ENCODE peak calls at places on chromosomes 4 and X, in nine cellular contexts. D, U, P, N, K, R, I, J and W are unnamed samples.

GRCh38 chr4:56551516-56551915 is 45.9 kb downstream of the ARL9 start:
- DNase-seq in D (no peak), U (no peak), P (no peak), N (no peak), K (no peak), R (no peak), I (no peak), J (no peak), W (no peak)

GRCh38 chr4:51943221-51943620 is 76.9 kb downstream of the LRRC66 start:
- DNase-seq in D (no peak), U (peak; percentile 28), P (no peak), N (peak; percentile 30), K (no peak), R (no peak), I (no peak), J (no peak), W (no peak)

GRCh38 chr4:61662362-61662761 is 462.2 kb downstream of the ADGRL3 start:
- DNase-seq in D (no peak), U (no peak), P (no peak), N (no peak), K (no peak), R (no peak), I (peak; percentile 43), J (no peak), W (no peak)

GRCh38 chr4:48909697-48910096 is 3.1 kb upstream of the OCIAD2 start:
- DNase-seq in D (no peak), U (peak; percentile 99), P (no peak), N (peak; percentile 99), K (no peak), R (no peak), I (peak; percentile 80), J (no peak), W (no peak)

GRCh38 chrX:117645639-117646038 is 471.0 kb downstream of the KLHL13 start:
- DNase-seq in D (no peak), U (no peak), P (no peak), N (no peak), K (no peak), R (no peak), I (no peak), J (no peak), W (no peak)

GRCh38 chr4:60724623-60725022 is 475.5 kb upstream of the ADGRL3 start:
- DNase-seq in D (no peak), U (peak; percentile 95), P (no peak), N (peak; percentile 27), K (no peak), R (no peak), I (no peak), J (no peak), W (no peak)

GRCh38 chr4:155179216-155179615 is 29.2 kb upstream of the NPY2R start:
- DNase-seq in D (no peak), U (no peak), P (no peak), N (no peak), K (no peak), R (no peak), I (no peak), J (no peak), W (no peak)

GRCh38 chr4:3112979-3113469 is 38.5 kb downstream of the HTT start:
- DNase-seq in D (no peak), U (peak; percentile 49), P (no peak), N (peak; percentile 57), K (no peak), R (no peak), I (no peak), J (no peak), W (no peak)

GRCh38 chrX:8813036-8813435 is 11.9 kb upstream of the FAM9A start:
- DNase-seq in D (no peak), U (no peak), P (no peak), N (no peak), K (no peak), R (no peak), I (no peak), J (no peak), W (no peak)

GRCh38 chr4:88320780-88321373 is 36.5 kb upstream of the PPM1K start:
- DNase-seq in D (peak; percentile 51), U (no peak), P (peak; percentile 24), N (peak; percentile 3), K (no peak), R (peak; percentile 63), I (no peak), J (peak; percentile 33), W (peak; percentile 47)

GRCh38 chr4:48032721-48033120 is 16.1 kb downstream of the NIPAL1 start:
- DNase-seq in D (no peak), U (no peak), P (no peak), N (no peak), K (no peak), R (no peak), I (no peak), J (no peak), W (no peak)

GRCh38 chr4:5923306-5923830 is 30.5 kb upstream of the CRMP1 start:
- DNase-seq in D (no peak), U (no peak), P (no peak), N (no peak), K (no peak), R (no peak), I (peak; percentile 46), J (no peak), W (no peak)

GRCh38 chr4:152101546-152102183 is 340.9 kb upstream of the GATB start:
- DNase-seq in D (no peak), U (no peak), P (no peak), N (no peak), K (no peak), R (no peak), I (no peak), J (no peak), W (no peak)

GRCh38 chr4:1369091-1369450 is 22.1 kb downstream of the UVSSA start:
- DNase-seq in D (peak; percentile 34), U (no peak), P (no peak), N (no peak), K (peak; percentile 49), R (peak; percentile 59), I (peak; percentile 65), J (no peak), W (no peak)

GRCh38 chrX:71107762-71108360 is 1.3 kb upstream of the CXorf65 start:
- DNase-seq in D (no peak), U (no peak), P (no peak), N (no peak), K (no peak), R (no peak), I (no peak), J (peak; percentile 52), W (no peak)

GRCh38 chrX:132209527-132209926 is 9.7 kb downstream of the RAP2C start:
- DNase-seq in D (no peak), U (peak; percentile 43), P (no peak), N (peak; percentile 37), K (no peak), R (no peak), I (no peak), J (no peak), W (no peak)

GRCh38 chr4:74311696-74312313 is 3.5 kb downstream of the EPGN start:
- DNase-seq in D (no peak), U (peak; percentile 62), P (peak; percentile 47), N (peak; percentile 76), K (no peak), R (no peak), I (no peak), J (no peak), W (no peak)

GRCh38 chr4:145019346-145019745 is 78.7 kb downstream of the ANAPC10 start:
- DNase-seq in D (no peak), U (no peak), P (no peak), N (no peak), K (no peak), R (no peak), I (no peak), J (no peak), W (no peak)

GRCh38 chr4:17497890-17498523 is 13.9 kb downstream of the QDPR start:
- DNase-seq in D (peak; percentile 51), U (peak; percentile 13), P (no peak), N (no peak), K (no peak), R (peak; percentile 68), I (no peak), J (no peak), W (no peak)

DNA sequence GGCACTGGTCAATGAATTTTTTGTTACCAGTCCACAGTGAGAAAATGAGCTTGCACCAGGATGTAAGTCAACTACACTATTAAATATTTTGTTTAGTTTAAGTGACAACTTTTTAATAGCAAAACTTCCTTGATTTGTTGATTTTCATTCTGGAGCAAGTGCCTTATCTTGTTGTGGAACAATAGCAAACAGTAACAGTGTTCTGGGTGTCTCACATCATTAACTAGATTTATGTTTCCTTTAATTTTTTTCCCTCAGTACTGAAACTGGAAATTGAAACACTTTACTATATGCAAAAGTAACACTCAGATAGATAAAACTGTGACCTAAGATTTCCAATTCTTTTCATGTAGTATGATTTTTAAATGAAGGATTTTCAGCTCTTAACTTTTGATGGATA is 80.1 kb downstream of the GALNT7 start:
- DNase-seq in D (no peak), U (no peak), P (no peak), N (no peak), K (no peak), R (no peak), I (no peak), J (no peak), W (no peak)
- H3K4me1 ChIP-seq in D (no peaks in the 10 kb centered on the region), U (peaks cover 5% of the 10 kb centered on the region), P (no peaks in the 10 kb centered on the region), N (peaks cover 5% of the 10 kb centered on the region), K (peaks cover 14% of the 10 kb centered on the region), R (no peaks in the 10 kb centered on the region), I (no peaks in the 10 kb centered on the region), J (no peaks in the 10 kb centered on the region), W (no peaks in the 10 kb centered on the region)

DNA sequence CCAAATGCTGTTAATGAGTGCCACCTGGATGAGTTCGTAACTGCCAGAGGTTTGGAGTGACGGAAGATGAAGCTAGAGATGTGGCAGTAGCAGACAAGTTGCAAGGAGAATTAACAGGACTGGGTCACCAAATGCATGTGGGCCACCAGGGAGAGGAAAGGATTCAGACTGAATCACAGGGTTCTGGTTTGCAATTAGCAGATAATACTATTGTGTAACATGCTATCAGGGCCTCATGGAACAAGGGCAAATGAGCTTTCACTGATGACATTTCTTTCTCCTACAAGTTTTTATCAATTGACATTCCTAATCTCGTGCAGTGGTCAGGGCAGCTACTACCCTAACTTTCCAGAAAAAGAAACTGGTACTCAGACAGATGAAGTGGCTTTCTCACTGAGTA is 21.4 kb downstream of the GAB3 start:
- DNase-seq in D (no peak), U (no peak), P (no peak), N (peak; percentile 34), K (no peak), R (no peak), I (no peak), J (no peak), W (no peak)
- H3K4me1 ChIP-seq in D (peaks cover 95% of the 10 kb centered on the region), U (peaks cover 33% of the 10 kb centered on the region), P (no peaks in the 10 kb centered on the region), N (peaks cover 60% of the 10 kb centered on the region), K (peaks cover 78% of the 10 kb centered on the region), R (peaks cover 75% of the 10 kb centered on the region), I (peaks cover 18% of the 10 kb centered on the region), J (peaks cover 67% of the 10 kb centered on the region), W (no peaks in the 10 kb centered on the region)

GRCh38 chr4:183170894-183171293 is 71.8 kb downstream of the WWC2 start:
- DNase-seq in D (no peak), U (no peak), P (no peak), N (no peak), K (no peak), R (no peak), I (no peak), J (no peak), W (no peak)
- H3K4me1 ChIP-seq in D (peaks cover 57% of the 10 kb centered on the region), U (peaks cover 23% of the 10 kb centered on the region), P (no peaks in the 10 kb centered on the region), N (peaks cover 61% of the 10 kb centered on the region), K (peaks cover 67% of the 10 kb centered on the region), R (peaks cover 26% of the 10 kb centered on the region), I (peaks cover 11% of the 10 kb centered on the region), J (no peaks in the 10 kb centered on the region), W (peaks cover 4% of the 10 kb centered on the region)

DNA sequence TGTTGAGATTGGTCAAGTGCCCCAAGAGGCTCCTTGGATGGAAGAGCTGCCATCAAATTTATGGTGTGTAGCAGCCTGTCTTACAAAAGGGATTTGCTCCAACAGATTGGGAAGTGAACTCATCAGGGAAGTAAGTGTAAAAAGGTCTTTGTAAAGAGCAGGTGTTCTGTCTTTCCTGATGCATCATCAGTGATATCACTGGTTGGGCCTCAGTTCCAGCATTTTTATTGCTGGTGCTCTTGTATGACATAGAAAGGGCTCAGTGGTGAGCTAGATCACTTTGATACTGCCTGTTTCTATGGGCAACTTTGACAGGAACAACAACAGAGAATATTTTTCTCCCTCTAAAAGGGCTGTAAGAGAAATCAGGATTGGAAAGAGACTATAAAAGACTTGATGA is 8.7 kb upstream of the GABRE start:
- DNase-seq in D (no peak), U (no peak), P (no peak), N (peak; percentile 27), K (no peak), R (no peak), I (no peak), J (no peak), W (no peak)
- H3K4me1 ChIP-seq in D (no peaks in the 10 kb centered on the region), U (no peaks in the 10 kb centered on the region), P (no peaks in the 10 kb centered on the region), N (peaks cover 58% of the 10 kb centered on the region), K (peaks cover 10% of the 10 kb centered on the region), R (no peaks in the 10 kb centered on the region), I (no peaks in the 10 kb centered on the region), J (no peaks in the 10 kb centered on the region), W (no peaks in the 10 kb centered on the region)